ENCODE peak calls at places on chromosome 12, in seven cellular contexts. W, Z, O, B, A, F and X are unnamed samples. For H3K4me1, the result is how much of the 10 kb centered on the place peaks cover.

GRCh38 chr12:57461904-57462306 is 2.3 kb downstream of the GLI1 start:
- DNase-seq in W (no peak), Z (no peak), O (no peak), B (peak), A (no peak), F (no peak), X (no peak)

GRCh38 chr12:106133136-106134087 is 5.3 kb downstream of the NUAK1 start:
- DNase-seq in W (no peak), Z (no peak), O (no peak), B (peak), A (no peak), F (no peak), X (no peak)

GRCh38 chr12:127943481-127944210 is 323.3 kb upstream of the TMEM132C start:
- DNase-seq in W (no peak), Z (no peak), O (no peak), B (no peak), A (no peak), F (peak), X (no peak)

GRCh38 chr12:20212658-20213387 is 155.5 kb upstream of the PDE3A start:
- DNase-seq in W (peak), Z (peak), O (peak), B (peak), A (peak), F (peak), X (peak)

GRCh38 chr12:108816652-108817335 is 40.6 kb downstream of the SSH1 start:
- DNase-seq in W (no peak), Z (no peak), O (no peak), B (no peak), A (no peak), F (peak), X (no peak)

GRCh38 chr12:79566452-79566851 is 124.3 kb downstream of the PAWR start:
- DNase-seq in W (no peak), Z (no peak), O (no peak), B (peak), A (no peak), F (no peak), X (no peak)

GRCh38 chr12:9741726-9742125 is 8.8 kb upstream of the CLECL1 start:
- DNase-seq in W (no peak), Z (no peak), O (no peak), B (no peak), A (no peak), F (peak), X (no peak)

GRCh38 chr12:23140710-23141109 is 515.7 kb downstream of the ETNK1 start:
- DNase-seq in W (no peak), Z (no peak), O (no peak), B (no peak), A (no peak), F (no peak), X (no peak)

DNA sequence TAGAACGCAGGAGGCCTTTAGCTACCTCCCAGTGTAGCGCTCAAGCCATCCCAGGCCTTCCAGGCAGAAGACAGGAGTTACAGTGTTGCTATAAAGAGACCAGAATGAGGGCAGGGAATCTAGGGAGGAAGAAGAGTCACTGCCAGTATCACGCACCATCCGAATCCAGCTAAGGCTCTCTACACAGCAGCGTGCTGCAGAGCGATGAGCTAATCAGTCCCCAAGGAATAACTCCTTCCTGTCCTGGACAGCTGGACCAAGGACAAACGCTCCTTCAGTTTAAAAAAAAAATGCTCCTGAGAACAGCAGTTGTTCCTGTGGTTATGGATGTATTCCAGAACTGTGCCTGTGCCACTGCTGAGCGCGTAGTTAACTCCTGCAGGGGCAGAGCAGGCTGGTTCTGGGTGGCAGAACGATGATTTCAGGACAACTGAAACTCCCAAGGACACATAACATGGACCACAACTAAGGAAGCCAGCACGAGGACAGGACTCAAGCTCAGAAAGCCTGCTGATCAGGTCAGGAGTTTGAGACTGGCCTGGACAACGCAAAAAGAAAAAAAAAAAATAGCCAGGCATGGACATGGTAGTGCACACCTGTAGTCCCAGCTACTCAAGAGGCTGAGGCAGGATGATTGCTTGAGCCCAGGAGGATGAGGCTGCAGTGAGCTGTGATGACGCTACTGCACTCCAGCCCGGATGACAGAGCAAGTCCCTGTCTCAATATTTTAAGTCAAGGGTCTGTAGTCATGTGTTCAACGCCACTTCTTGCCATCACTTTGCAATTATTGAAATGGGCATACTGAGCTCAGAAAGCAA is 2.6 kb downstream of the IFFO1 start:
- DNase-seq in W (peak), Z (no peak), O (no peak), B (peak), A (peak), F (no peak), X (no peak)
- H3K4me1 ChIP-seq in W (half or more), Z (under half), O (under half), B (under half), A (half or more), F (under half), X (half or more)

GRCh38 chr12:94145231-94145979 is 3.0 kb upstream of the PLXNC1 start:
- DNase-seq in W (peak), Z (no peak), O (peak), B (peak), A (peak), F (no peak), X (no peak)
- TF ChIP-seq CTCF in W (peak), Z (no peak), O (peak), B (peak), A (peak), F (no peak), X (no peak)

DNA sequence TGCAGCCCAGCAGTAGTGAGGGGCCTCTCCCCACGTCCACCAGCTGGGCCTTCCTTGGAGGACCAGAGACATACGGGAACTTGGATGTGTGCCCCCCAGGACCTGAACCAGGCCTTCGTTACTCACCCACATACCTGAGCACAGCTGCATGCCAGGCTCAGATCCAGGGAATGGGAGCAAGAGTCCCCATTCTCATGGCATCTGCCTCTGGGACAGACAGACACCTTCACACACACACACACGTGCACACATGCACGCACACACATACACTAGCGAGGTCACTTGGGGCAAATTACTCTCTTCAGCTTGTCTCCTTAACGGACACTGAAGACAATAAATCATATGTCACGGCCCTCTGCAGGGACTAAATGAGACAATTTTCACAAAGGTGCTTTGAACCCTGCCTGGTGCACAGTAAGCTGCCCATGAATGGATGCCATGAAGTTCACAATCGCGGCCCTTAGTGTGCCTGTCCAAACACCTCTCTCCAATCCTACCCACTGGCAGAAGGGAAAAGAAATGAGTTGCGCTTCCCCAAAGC is 5.7 kb downstream of the SCARB1 start:
- DNase-seq in W (no peak), Z (no peak), O (no peak), B (no peak), A (no peak), F (no peak), X (no peak)
- TF ChIP-seq POLR2A in W (no peak), Z (no peak), O (no peak), B (no peak), A (no peak), F (no peak), X (no peak)

DNA sequence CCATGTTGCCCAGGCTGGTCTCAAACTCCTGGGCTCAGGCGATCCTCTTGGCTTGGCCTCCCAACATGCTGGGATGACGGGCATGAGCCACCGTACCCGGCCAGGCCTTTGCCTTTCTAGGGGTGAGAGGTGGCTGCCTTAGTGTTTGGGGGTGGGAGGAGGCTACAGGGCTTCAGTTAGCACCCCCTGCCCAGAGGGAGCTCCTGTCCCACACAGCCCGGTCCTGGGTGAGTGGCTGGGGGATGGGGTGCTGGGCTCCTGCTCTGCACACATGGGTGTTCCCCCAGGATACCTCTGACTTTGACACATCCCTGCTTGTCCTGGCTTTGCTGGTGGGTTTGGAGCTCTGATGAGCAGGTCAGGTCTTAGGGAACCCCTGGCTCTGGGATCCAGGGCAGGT is 9.9 kb downstream of the ULK1 start:
- DNase-seq in W (peak), Z (no peak), O (peak), B (no peak), A (no peak), F (no peak), X (no peak)
- H3K4me1 ChIP-seq in W (under half), Z (under half), O (under half), B (under half), A (under half), F (under half), X (half or more)

DNA sequence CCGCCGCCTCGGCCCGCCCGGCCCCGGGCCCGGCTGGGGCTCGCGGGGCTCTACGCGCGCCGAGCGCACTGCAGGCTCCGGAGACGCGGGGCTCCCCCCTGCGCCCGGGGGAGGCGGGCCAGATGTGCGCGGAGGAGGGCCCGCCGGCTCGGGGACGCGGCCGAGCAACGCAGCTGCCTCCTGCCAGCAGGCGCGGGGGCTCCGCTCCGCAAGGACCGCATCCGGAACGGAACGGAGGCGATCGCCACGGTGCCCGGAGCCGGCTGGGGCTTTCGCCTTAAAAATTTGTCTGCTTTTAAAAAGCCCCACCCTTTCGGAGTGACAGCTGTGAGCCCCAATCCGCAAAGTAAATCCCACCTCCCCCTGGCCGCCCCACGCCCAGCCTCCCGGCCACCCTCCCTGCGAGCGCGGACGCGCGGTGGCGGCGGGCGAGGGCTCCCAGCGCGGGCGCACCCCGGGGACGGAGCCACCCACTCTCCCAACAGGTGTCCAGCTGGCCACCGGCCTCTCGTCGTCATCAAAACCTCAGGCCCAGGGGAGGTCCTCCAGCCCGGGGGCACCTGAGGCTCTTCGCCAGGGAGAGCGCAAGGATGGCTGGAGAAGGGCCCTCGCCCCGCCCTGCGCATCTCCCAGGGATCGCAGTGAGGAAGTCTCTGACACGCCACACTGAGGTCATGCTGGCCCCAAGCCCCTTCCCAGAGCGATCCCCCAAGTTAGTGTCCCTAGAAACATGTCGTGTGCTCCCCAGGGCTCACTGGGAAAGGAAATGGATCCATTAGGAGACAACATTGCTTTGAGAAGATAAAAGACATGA is at the start of gene TMEM132D:
- DNase-seq in W (no peak), Z (no peak), O (no peak), B (no peak), A (no peak), F (no peak), X (no peak)
- TF ChIP-seq CTCF in W (no peak), Z (no peak), O (no peak), B (no peak), A (no peak), F (no peak), X (no peak)

GRCh38 chr12:46358791-46359666 is 13.5 kb downstream of the SLC38A2 start:
- DNase-seq in W (no peak), Z (no peak), O (no peak), B (no peak), A (no peak), F (no peak), X (no peak)

GRCh38 chr12:46358325-46358700 is 14.3 kb downstream of the SLC38A2 start:
- DNase-seq in W (no peak), Z (no peak), O (no peak), B (no peak), A (no peak), F (no peak), X (no peak)

GRCh38 chr12:46359667-46360280 is 12.8 kb downstream of the SLC38A2 start:
- DNase-seq in W (no peak), Z (no peak), O (no peak), B (no peak), A (no peak), F (no peak), X (no peak)

GRCh38 chr12:46356655-46357437 is 15.7 kb downstream of the SLC38A2 start:
- DNase-seq in W (no peak), Z (no peak), O (no peak), B (no peak), A (no peak), F (no peak), X (no peak)

GRCh38 chr12:46357438-46358324 is 14.9 kb downstream of the SLC38A2 start:
- DNase-seq in W (no peak), Z (no peak), O (no peak), B (peak), A (no peak), F (no peak), X (no peak)
- TF ChIP-seq POLR2A in W (peak), Z (no peak), O (no peak), B (peak), A (no peak), F (no peak), X (no peak)

GRCh38 chr12:46847001-46847400 is 21.2 kb upstream of the SLC38A4 start:
- DNase-seq in W (no peak), Z (no peak), O (no peak), B (no peak), A (no peak), F (no peak), X (no peak)
- H3K4me1 ChIP-seq in W (under half), Z (under half), O (under half), B (under half), A (under half), F (under half), X (under half)

DNA sequence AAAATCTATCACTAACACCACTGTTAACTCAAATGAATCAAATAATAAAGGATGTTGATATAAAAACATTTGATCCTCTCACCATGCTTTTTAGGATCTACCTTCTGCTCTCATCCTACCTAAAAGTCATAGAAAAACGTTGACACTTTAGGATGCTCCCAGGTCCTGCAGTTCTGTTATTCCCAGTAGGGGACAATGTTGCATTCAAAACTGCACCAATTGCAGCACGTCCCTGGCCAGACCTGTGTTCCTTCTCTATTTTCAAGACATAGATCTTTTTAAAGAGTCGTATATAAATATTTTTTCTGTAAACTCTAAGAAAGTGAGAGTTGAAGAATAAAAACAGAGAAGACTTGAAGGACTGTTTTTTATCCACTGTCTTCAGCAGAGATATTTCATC is 8.8 kb downstream of the AICDA start:
- DNase-seq in W (no peak), Z (no peak), O (no peak), B (no peak), A (no peak), F (no peak), X (no peak)
- TF ChIP-seq CTCF in W (no peak), Z (no peak), O (no peak), B (no peak), A (no peak), F (no peak), X (no peak)